ENCODE peak calls at places on chromosomes 11 and 22, in four cellular contexts. K is NCI-H2081, R is A549, V is OCI-LY7. W is an unnamed sample.

GRCh38 chr11:26958005-26958404 is 35.9 kb upstream of the FIBIN start:
- DNase-seq in K (peak), R (no peak), V (peak), W (no peak)

GRCh38 chr11:93870616-93871015 is 20.2 kb upstream of the VSTM5 start:
- DNase-seq in K (no peak), R (no peak), V (no peak), W (no peak)

GRCh38 chr22:44335903-44336803 is 23.4 kb upstream of the SHISAL1 start:
- DNase-seq in K (no peak), V (peak), R (no peak), W (no peak)

GRCh38 chr22:28769394-28770085 is 3.0 kb upstream of the CCDC117 start:
- DNase-seq in V (no peak), R (no peak), K (no peak), W (no peak)

GRCh38 chr11:64874308-64874707 is 4.1 kb downstream of the EHD1 start:
- DNase-seq in R (no peak), V (peak), K (no peak), W (no peak)

GRCh38 chr11:67644042-67644441 is 4.5 kb upstream of the TBX10 start:
- DNase-seq in V (peak), R (peak), K (no peak), W (no peak)

GRCh38 chr11:73493838-73494598 is 103.9 kb downstream of the FAM168A start:
- DNase-seq in R (peak), V (no peak), K (no peak), W (no peak)

GRCh38 chr11:76291576-76292526 is 85.5 kb upstream of the WNT11 start:
- DNase-seq in R (peak), V (no peak), K (peak), W (peak)

GRCh38 chr11:78045851-78046485 is 17.7 kb upstream of the THRSP start:
- DNase-seq in R (peak), V (peak), K (peak), W (peak)

W was measured in lung microvascular endothelial cell.